ENCODE peak calls at places on chromosomes 12 and 14, in five cellular contexts. Z is endothelial cell, N is tibial nerve, T is neural progenitor cell, J is K562. C is an unnamed sample.

GRCh38 chr14:24681056-24681455 is 47.1 kb upstream of the GZMB start:
- DNase-seq in Z (no peak), J (no peak), T (no peak), N (no peak), C (no peak)

GRCh38 chr14:102652194-102652593 is 59.7 kb downstream of the RCOR1 start:
- DNase-seq in T (no peak), Z (no peak), J (no peak), N (no peak), C (no peak)

GRCh38 chr14:31692376-31692781 is 131.2 kb downstream of the NUBPL start:
- DNase-seq in J (no peak), Z (no peak), N (no peak), T (no peak), C (no peak)

GRCh38 chr12:27148373-27148772 is 66.0 kb upstream of the C12orf71 start:
- DNase-seq in T (no peak), N (no peak), Z (no peak), J (no peak), C (no peak)

GRCh38 chr12:4039927-4040326 is 166.7 kb upstream of the PARP11 start:
- DNase-seq in J (no peak), T (no peak), Z (no peak), N (no peak), C (no peak)

GRCh38 chr14:54659365-54659764 is 92.4 kb downstream of the SAMD4A start:
- DNase-seq in J (no peak), Z (no peak), T (no peak), N (no peak), C (no peak)

GRCh38 chr12:58889557-58889956 is 30.7 kb downstream of the LRIG3 start:
- DNase-seq in T (no peak), N (no peak), J (no peak), Z (no peak), C (no peak)

GRCh38 chr12:122834229-122834920 is 882 bp upstream of the HIP1R start:
- DNase-seq in Z (peak; percentile 80), T (peak; percentile 95), N (peak; percentile 33), J (peak; percentile 46), C (peak; percentile 73)

GRCh38 chr12:124738636-124739467 is 124.8 kb downstream of the SCARB1 start:
- DNase-seq in T (peak; percentile 76), N (no peak), J (no peak), Z (no peak), C (no peak)

GRCh38 chr12:98883231-98883630 is 238.1 kb downstream of the APAF1 start:
- DNase-seq in Z (no peak), T (no peak), J (no peak), N (no peak), C (no peak)

GRCh38 chr14:71468701-71469100 is 463.5 kb upstream of the RGS6 start:
- DNase-seq in Z (no peak), J (no peak), T (no peak), N (no peak), C (no peak)

GRCh38 chr12:68609955-68610434 is 704 bp upstream of the RAP1B start:
- DNase-seq in Z (no peak), T (peak; percentile 29), J (no peak), N (peak; percentile 53), C (no peak)

GRCh38 chr12:109932878-109933503 is 32.9 kb downstream of the TCHP start:
- DNase-seq in T (no peak), J (no peak), Z (no peak), N (peak; percentile 19), C (no peak)

GRCh38 chr12:9364224-9365176 is 156.3 kb upstream of the PZP start:
- DNase-seq in Z (no peak), J (no peak), N (no peak), T (peak; percentile 62), C (peak; percentile 50)

GRCh38 chr12:85588221-85588620 is 248.0 kb downstream of the RASSF9 start:
- DNase-seq in J (no peak), T (no peak), Z (no peak), N (no peak), C (no peak)

GRCh38 chr12:66049538-66050282 is 80.8 kb downstream of the LLPH start:
- DNase-seq in N (no peak), Z (no peak), T (no peak), J (no peak), C (no peak)

GRCh38 chr12:57173089-57173488 is 25.7 kb upstream of the LRP1-AS start:
- DNase-seq in N (no peak), J (peak; percentile 73), Z (peak; percentile 65), T (peak; percentile 71), C (peak; percentile 53)

GRCh38 chr12:103814436-103814835 is 26.6 kb downstream of the NT5DC3 start:
- DNase-seq in T (no peak), J (no peak), N (no peak), Z (no peak), C (no peak)
- TF ChIP-seq CTCF in T (no peak), J (no peak), N (no peak), Z (no peak), C (no peak)

GRCh38 chr14:86654558-86655184 is 1124.7 kb downstream of the FLRT2 start:
- DNase-seq in T (peak; percentile 81), N (peak; percentile 61), Z (peak; percentile 75), J (peak; percentile 9), C (peak; percentile 87)
- TF ChIP-seq CTCF in T (peak; percentile 85), N (peak; percentile 21), Z (peak; percentile 87), J (peak; percentile 27), C (peak; percentile 88)

GRCh38 chr14:67883717-67884116 is 64.1 kb downstream of the RAD51B start:
- DNase-seq in N (no peak), J (no peak), Z (no peak), T (no peak), C (no peak)
- TF ChIP-seq CTCF in N (peak; percentile 34), J (no peak), Z (no peak), T (peak; percentile 23), C (no peak)

GRCh38 chr14:76846331-76847047 is 20.3 kb downstream of the LRRC74A start:
- DNase-seq in T (no peak), Z (no peak), J (no peak), N (no peak), C (no peak)

GRCh38 chr14:76842414-76842813 is 16.2 kb downstream of the LRRC74A start:
- DNase-seq in N (no peak), Z (no peak), T (no peak), J (no peak), C (no peak)

GRCh38 chr14:76848879-76849278 is 22.7 kb downstream of the LRRC74A start:
- DNase-seq in T (no peak), N (no peak), Z (no peak), J (peak; percentile 29), C (no peak)

GRCh38 chr14:76844223-76844622 is 18.0 kb downstream of the LRRC74A start:
- DNase-seq in T (peak; percentile 18), J (peak; percentile 11), N (peak; percentile 49), Z (peak; percentile 61), C (no peak)
- TF ChIP-seq CTCF in T (no peak), J (no peak), N (peak; percentile 26), Z (no peak), C (no peak)

DNA sequence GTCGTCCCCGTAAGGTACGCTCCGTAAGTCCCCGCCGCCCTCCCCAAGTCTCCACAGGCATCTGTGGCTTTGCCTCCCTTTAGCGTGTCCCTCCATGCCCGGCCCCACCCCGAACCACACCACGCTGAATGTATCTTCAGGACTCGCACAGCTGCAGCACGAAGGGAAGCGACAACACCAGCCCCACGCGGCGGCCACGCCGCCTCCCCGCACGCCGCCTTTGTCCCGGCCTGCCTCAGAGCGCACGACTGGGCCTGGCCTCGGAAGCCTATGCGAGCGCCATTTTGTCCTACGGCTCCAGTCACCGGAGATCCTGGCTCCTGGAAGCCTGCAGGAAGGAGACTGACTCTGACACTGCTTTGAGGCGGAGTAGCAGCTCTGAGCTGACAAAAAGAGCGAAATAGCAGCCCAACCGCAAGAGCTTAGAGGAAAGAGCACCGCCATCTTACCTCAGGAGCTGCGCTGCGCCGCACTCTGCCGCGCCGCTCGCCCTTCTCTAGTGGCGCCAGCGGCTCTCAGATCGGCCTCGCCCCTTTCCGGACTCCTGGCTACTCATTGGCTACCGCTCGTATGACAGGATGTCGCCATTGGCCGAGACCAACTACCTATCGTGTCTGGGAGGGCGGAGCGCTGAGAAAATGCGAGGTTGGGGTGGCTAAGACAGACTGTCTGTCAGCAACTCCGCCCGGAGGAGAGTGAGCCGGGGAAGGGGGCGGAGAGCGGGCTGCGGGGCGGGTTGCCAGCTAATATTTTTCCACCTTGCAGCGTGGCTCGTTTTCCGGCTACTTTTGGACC is at the start of gene KANSL2:
- DNase-seq in T (peak; percentile 99), Z (peak; percentile 94), J (peak; percentile 98), N (peak; percentile 98), C (peak; percentile 96)
- TF ChIP-seq CTCF in T (no peak), Z (no peak), J (no peak), N (peak; percentile 39), C (no peak)

GRCh38 chr12:62931481-62931880 is 3.5 kb downstream of the PPM1H start:
- DNase-seq in J (no peak), N (no peak), Z (no peak), T (no peak), C (no peak)

GRCh38 chr12:62934799-62935674 is at the start of gene PPM1H:
- DNase-seq in Z (peak; percentile 88), T (peak; percentile 93), N (no peak), J (peak; percentile 88), C (peak; percentile 85)

GRCh38 chr12:62933220-62933870 is 1.6 kb downstream of the PPM1H start:
- DNase-seq in Z (peak; percentile 56), N (no peak), T (peak; percentile 57), J (peak; percentile 64), C (peak; percentile 37)

GRCh38 chr12:62930546-62931425 is 4.2 kb downstream of the PPM1H start:
- DNase-seq in J (no peak), T (no peak), Z (no peak), N (no peak), C (no peak)

DNA sequence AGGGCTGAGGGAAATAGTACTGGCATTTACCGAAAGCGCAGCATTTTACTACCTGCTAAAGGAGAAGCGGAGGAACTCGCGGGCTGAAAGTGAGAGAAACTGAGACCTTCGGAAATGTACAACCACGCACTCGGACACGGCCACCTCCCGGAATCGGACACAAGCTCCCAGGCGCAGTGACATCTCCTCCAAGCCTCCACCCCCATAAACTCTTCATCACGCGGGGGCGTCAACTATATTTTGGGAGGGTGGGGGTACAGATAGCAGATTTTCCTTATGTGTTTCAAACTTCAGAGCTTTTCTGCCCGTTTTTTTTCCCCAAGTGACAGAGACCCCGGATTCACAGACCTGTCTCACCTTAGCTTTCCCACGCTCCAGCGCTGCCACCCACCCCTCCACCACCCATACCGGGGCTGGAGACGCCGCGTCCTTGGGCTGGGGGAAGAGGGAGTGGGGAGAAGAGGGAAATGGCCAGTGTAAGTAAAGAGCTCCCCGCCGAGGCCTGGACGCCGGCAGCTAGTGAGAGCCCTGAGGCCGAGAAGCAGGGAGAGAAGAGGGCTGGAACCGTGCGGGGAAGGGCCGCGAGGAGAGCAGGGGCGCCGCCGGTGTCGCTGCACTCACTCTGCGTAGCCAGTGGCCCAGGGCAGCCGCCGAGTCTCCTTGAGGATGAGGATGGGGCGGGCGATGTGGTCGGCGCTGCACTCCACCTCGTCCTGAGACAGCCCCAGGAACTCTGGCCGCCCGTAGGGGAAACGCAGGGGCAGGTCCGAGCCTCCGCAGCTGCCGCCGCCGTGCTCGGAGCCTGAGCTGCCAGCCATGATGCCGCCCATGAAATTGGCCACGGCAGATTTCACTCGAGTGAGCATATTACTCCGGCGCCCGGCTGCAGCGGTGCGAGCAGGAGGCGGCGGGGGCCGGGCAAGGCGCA is 815 bp downstream of the PPM1H start:
- DNase-seq in J (peak; percentile 54), N (no peak), Z (peak; percentile 49), T (peak; percentile 65), C (peak; percentile 68)
- TF ChIP-seq CTCF in J (no peak), N (no peak), Z (no peak), T (peak; percentile 8), C (no peak)

GRCh38 chr12:6839482-6840201 is 1.1 kb upstream of the GNB3 start:
- DNase-seq in T (peak; percentile 80), N (no peak), Z (no peak), J (no peak), C (peak; percentile 87)
- TF ChIP-seq CTCF in T (no peak), N (no peak), Z (no peak), J (no peak), C (no peak)